ENCODE peak calls at places on chromosome 3, in eight cellular contexts. One of them, this sample, is unnamed. For H3K4me1, the result is how much of the 10 kb centered on the place peaks cover.

GRCh38 chr3:43948013-43948412 is 257.3 kb downstream of the ABHD5 start:
- DNase-seq in thoracic aorta: no peak
- DNase-seq in stomach: no peak
- DNase-seq in lower lobe of right lung: no peak
- DNase-seq in pancreas: no peak
- DNase-seq in left lung: no peak
- DNase-seq in left ventricle myocardium inferior: no peak
- DNase-seq in uterus: no peak
- DNase-seq in this sample: no peak

GRCh38 chr3:14478943-14479550 is 61.1 kb downstream of the GRIP2 start:
- DNase-seq in thoracic aorta: no peak
- DNase-seq in stomach: no peak
- DNase-seq in lower lobe of right lung: peak
- DNase-seq in pancreas: no peak
- DNase-seq in left lung: no peak
- DNase-seq in left ventricle myocardium inferior: no peak
- DNase-seq in uterus: no peak
- DNase-seq in this sample: no peak

GRCh38 chr3:135891121-135891520 is 74.4 kb upstream of the PPP2R3A start:
- DNase-seq in thoracic aorta: no peak
- DNase-seq in stomach: no peak
- DNase-seq in lower lobe of right lung: no peak
- DNase-seq in pancreas: no peak
- DNase-seq in left lung: no peak
- DNase-seq in left ventricle myocardium inferior: no peak
- DNase-seq in uterus: no peak
- DNase-seq in this sample: no peak

GRCh38 chr3:189790658-189791057 is 159.5 kb downstream of the TP63 start:
- DNase-seq in thoracic aorta: no peak
- DNase-seq in stomach: no peak
- DNase-seq in lower lobe of right lung: no peak
- DNase-seq in pancreas: no peak
- DNase-seq in left lung: no peak
- DNase-seq in left ventricle myocardium inferior: no peak
- DNase-seq in uterus: no peak
- DNase-seq in this sample: no peak

GRCh38 chr3:9036327-9037112 is 73.2 kb upstream of the RAD18 start:
- DNase-seq in thoracic aorta: peak
- DNase-seq in stomach: peak
- DNase-seq in lower lobe of right lung: no peak
- DNase-seq in pancreas: no peak
- DNase-seq in left lung: no peak
- DNase-seq in left ventricle myocardium inferior: peak
- DNase-seq in uterus: peak
- DNase-seq in this sample: peak

GRCh38 chr3:42979044-42979962 is at the start of gene GASK1A:
- DNase-seq in thoracic aorta: no peak
- DNase-seq in stomach: peak
- DNase-seq in lower lobe of right lung: peak
- DNase-seq in pancreas: peak
- DNase-seq in left lung: peak
- DNase-seq in left ventricle myocardium inferior: peak
- DNase-seq in uterus: peak
- DNase-seq in this sample: peak

GRCh38 chr3:148366743-148367410 is 330.8 kb upstream of the AGTR1 start:
- DNase-seq in thoracic aorta: no peak
- DNase-seq in stomach: no peak
- DNase-seq in lower lobe of right lung: no peak
- DNase-seq in pancreas: no peak
- DNase-seq in left lung: no peak
- DNase-seq in left ventricle myocardium inferior: no peak
- DNase-seq in uterus: no peak
- DNase-seq in this sample: no peak

GRCh38 chr3:106006001-106006400 is 137.2 kb upstream of the CBLB start:
- DNase-seq in thoracic aorta: no peak
- DNase-seq in stomach: no peak
- DNase-seq in lower lobe of right lung: no peak
- DNase-seq in pancreas: no peak
- DNase-seq in left lung: no peak
- DNase-seq in left ventricle myocardium inferior: no peak
- DNase-seq in uterus: no peak
- DNase-seq in this sample: no peak

GRCh38 chr3:111714305-111714704 is 119.2 kb upstream of the ZBED2 start:
- DNase-seq in thoracic aorta: no peak
- DNase-seq in stomach: no peak
- DNase-seq in lower lobe of right lung: no peak
- DNase-seq in pancreas: no peak
- DNase-seq in left lung: no peak
- DNase-seq in left ventricle myocardium inferior: no peak
- DNase-seq in uterus: no peak
- DNase-seq in this sample: no peak

DNA sequence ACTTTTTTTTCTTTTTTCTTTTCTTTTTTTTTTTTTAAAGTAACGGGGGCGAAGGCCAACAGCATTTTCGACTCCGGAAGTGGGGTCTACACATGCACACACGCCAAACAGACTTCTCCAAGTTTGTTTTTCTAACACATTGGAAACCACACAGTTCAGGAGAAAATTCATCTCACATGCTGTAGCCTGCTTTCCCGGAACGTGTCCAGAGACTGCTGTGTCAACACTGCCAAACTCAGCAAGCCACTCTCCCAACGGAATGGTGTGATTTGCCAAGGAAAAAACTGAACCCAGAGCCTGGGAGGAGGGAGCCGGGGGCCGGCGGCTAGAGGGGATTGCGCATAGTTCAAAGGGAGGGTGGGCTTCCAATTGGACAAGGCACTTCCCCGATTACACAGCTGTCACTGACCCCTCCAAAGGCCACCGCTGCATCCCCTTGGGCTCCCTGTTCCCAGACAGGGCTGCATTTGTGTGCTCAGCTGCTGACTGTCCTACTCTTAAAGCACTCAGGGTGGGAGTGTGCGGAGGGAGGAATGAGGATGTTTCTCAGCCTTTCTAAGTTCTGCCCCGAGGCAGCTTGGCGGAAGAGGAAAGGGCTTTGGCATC is 256.1 kb downstream of the ZNF621 start:
- DNase-seq in thoracic aorta: peak
- DNase-seq in stomach: no peak
- DNase-seq in lower lobe of right lung: no peak
- DNase-seq in pancreas: peak
- DNase-seq in left lung: no peak
- DNase-seq in left ventricle myocardium inferior: peak
- DNase-seq in uterus: peak
- DNase-seq in this sample: peak
- H3K4me3 ChIP-seq in thoracic aorta: peak
- H3K4me3 ChIP-seq in stomach: peak
- H3K4me3 ChIP-seq in lower lobe of right lung: peak
- H3K4me3 ChIP-seq in pancreas: peak
- H3K4me3 ChIP-seq in left lung: no peak
- H3K4me3 ChIP-seq in left ventricle myocardium inferior: peak
- H3K4me3 ChIP-seq in uterus: no peak
- H3K4me3 ChIP-seq in this sample: peak

DNA sequence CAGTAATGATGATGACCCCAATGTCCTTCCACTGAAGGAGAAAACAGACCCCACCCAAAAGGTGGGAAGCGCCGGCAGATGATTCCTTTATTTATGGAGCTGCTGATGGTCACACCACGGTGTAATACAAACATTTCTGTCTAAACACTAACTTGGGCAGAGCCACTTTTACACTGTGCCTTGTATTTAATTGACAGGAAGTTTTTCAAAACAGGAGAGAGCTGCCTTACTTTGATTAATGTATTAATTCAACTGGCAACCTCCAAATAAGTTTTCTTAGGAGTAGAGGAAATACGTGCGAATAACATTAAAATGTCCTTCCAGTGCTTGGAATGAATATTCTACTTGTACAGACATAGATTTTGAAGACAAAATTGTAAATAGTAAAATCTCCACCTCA is 70.4 kb downstream of the WWTR1 start:
- DNase-seq in thoracic aorta: no peak
- DNase-seq in stomach: no peak
- DNase-seq in lower lobe of right lung: no peak
- DNase-seq in pancreas: no peak
- DNase-seq in left lung: no peak
- DNase-seq in left ventricle myocardium inferior: no peak
- DNase-seq in uterus: no peak
- DNase-seq in this sample: no peak
- H3K4me1 ChIP-seq in thoracic aorta: half or more
- H3K4me1 ChIP-seq in stomach: under half
- H3K4me1 ChIP-seq in lower lobe of right lung: under half
- H3K4me1 ChIP-seq in pancreas: under half
- H3K4me1 ChIP-seq in left lung: under half
- H3K4me1 ChIP-seq in left ventricle myocardium inferior: half or more
- H3K4me1 ChIP-seq in uterus: under half
- H3K4me1 ChIP-seq in this sample: half or more

DNA sequence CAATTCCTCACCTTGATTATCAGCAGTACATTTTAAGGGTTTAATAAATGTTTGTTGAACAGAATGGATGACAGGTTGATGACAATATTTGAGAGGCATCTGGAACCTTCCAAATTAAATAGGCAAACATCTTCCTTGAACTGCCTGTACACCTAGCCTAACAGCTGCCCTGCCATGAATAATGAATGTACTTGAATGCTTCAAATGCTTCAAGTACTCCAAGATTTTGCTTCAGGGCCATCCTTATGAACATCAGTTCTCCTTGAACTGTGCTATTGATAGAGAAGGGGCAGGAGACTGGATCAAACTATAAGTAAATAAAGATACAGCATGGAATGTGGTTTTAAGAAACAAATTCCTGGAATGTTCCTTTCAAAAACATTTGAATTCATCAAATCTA is 136.8 kb downstream of the CHST2 start:
- DNase-seq in thoracic aorta: no peak
- DNase-seq in stomach: no peak
- DNase-seq in lower lobe of right lung: no peak
- DNase-seq in pancreas: no peak
- DNase-seq in left lung: no peak
- DNase-seq in left ventricle myocardium inferior: no peak
- DNase-seq in uterus: no peak
- DNase-seq in this sample: no peak
- H3K27ac ChIP-seq in thoracic aorta: no peak
- H3K27ac ChIP-seq in stomach: no peak
- H3K27ac ChIP-seq in lower lobe of right lung: no peak
- H3K27ac ChIP-seq in pancreas: no peak
- H3K27ac ChIP-seq in left lung: no peak
- H3K27ac ChIP-seq in left ventricle myocardium inferior: no peak
- H3K27ac ChIP-seq in uterus: no peak
- H3K27ac ChIP-seq in this sample: no peak

GRCh38 chr3:197295871-197296270 is 2.5 kb downstream of the DLG1 start:
- DNase-seq in thoracic aorta: no peak
- DNase-seq in stomach: no peak
- DNase-seq in lower lobe of right lung: no peak
- DNase-seq in pancreas: no peak
- DNase-seq in left lung: no peak
- DNase-seq in left ventricle myocardium inferior: no peak
- DNase-seq in uterus: no peak
- DNase-seq in this sample: no peak
- H3K4me3 ChIP-seq in thoracic aorta: no peak
- H3K4me3 ChIP-seq in stomach: peak
- H3K4me3 ChIP-seq in lower lobe of right lung: no peak
- H3K4me3 ChIP-seq in pancreas: no peak
- H3K4me3 ChIP-seq in left lung: no peak
- H3K4me3 ChIP-seq in left ventricle myocardium inferior: no peak
- H3K4me3 ChIP-seq in uterus: no peak
- H3K4me3 ChIP-seq in this sample: peak

DNA sequence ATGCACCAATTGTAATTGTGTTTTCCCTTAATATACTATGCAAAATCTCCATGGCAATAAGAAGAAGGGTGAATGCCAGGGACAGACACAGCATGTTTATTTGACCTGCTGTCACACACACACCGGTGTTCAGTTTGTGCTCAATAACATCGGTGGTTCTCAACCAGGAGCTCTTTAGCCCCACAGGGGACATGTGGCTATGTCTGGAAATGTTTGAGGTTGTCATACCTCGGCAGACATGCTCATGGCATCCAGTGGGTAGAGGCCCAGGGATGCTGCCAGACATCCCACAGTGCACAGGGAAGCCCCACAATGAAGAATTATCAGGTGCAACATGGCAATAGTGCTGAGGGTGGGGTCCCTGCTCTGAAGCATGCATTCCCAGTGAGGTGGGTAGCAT is 38.2 kb downstream of the GLB1 start:
- DNase-seq in thoracic aorta: no peak
- DNase-seq in stomach: no peak
- DNase-seq in lower lobe of right lung: no peak
- DNase-seq in pancreas: no peak
- DNase-seq in left lung: no peak
- DNase-seq in left ventricle myocardium inferior: no peak
- DNase-seq in uterus: no peak
- DNase-seq in this sample: no peak
- H3K4me1 ChIP-seq in thoracic aorta: under half
- H3K4me1 ChIP-seq in stomach: under half
- H3K4me1 ChIP-seq in lower lobe of right lung: under half
- H3K4me1 ChIP-seq in pancreas: under half
- H3K4me1 ChIP-seq in left lung: under half
- H3K4me1 ChIP-seq in left ventricle myocardium inferior: under half
- H3K4me1 ChIP-seq in uterus: under half
- H3K4me1 ChIP-seq in this sample: under half

GRCh38 chr3:196624008-196624790 is 15.3 kb upstream of the NRROS start:
- DNase-seq in thoracic aorta: no peak
- DNase-seq in stomach: no peak
- DNase-seq in lower lobe of right lung: no peak
- DNase-seq in pancreas: no peak
- DNase-seq in left lung: no peak
- DNase-seq in left ventricle myocardium inferior: no peak
- DNase-seq in uterus: no peak
- DNase-seq in this sample: no peak
- H3K27ac ChIP-seq in thoracic aorta: peak
- H3K27ac ChIP-seq in stomach: peak
- H3K27ac ChIP-seq in lower lobe of right lung: peak
- H3K27ac ChIP-seq in pancreas: no peak
- H3K27ac ChIP-seq in left lung: peak
- H3K27ac ChIP-seq in left ventricle myocardium inferior: peak
- H3K27ac ChIP-seq in uterus: no peak
- H3K27ac ChIP-seq in this sample: no peak

DNA sequence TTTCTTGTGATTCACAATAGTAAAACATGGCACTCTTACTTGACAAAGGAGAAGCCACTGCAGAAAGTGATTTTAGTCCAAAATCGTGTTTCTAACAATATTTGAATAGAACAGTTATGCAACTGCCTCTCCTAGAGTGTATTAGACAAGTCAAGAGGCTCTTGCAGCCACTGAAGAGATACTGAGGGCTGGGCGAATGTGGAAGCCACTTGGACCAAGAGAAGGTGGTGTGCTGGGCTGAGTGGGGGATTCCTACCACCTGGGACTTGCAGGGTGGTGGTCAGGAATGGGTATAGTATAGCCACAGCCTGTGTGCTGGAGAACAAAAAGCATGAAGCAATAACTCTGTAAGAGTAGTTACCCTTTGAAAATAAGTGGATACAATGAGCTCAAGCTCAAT is 223.8 kb upstream of the DNAJC19 start:
- DNase-seq in thoracic aorta: no peak
- DNase-seq in stomach: no peak
- DNase-seq in lower lobe of right lung: no peak
- DNase-seq in pancreas: no peak
- DNase-seq in left lung: no peak
- DNase-seq in left ventricle myocardium inferior: no peak
- DNase-seq in uterus: no peak
- DNase-seq in this sample: no peak
- H3K4me3 ChIP-seq in thoracic aorta: no peak
- H3K4me3 ChIP-seq in stomach: no peak
- H3K4me3 ChIP-seq in lower lobe of right lung: no peak
- H3K4me3 ChIP-seq in pancreas: no peak
- H3K4me3 ChIP-seq in left lung: no peak
- H3K4me3 ChIP-seq in left ventricle myocardium inferior: no peak
- H3K4me3 ChIP-seq in uterus: no peak
- H3K4me3 ChIP-seq in this sample: no peak

GRCh38 chr3:22836131-22836530 is 367.0 kb upstream of the UBE2E2 start:
- DNase-seq in thoracic aorta: no peak
- DNase-seq in stomach: no peak
- DNase-seq in lower lobe of right lung: peak
- DNase-seq in pancreas: no peak
- DNase-seq in left lung: peak
- DNase-seq in left ventricle myocardium inferior: no peak
- DNase-seq in uterus: no peak
- DNase-seq in this sample: no peak
- H3K4me1 ChIP-seq in thoracic aorta: under half
- H3K4me1 ChIP-seq in stomach: under half
- H3K4me1 ChIP-seq in lower lobe of right lung: under half
- H3K4me1 ChIP-seq in pancreas: under half
- H3K4me1 ChIP-seq in left lung: under half
- H3K4me1 ChIP-seq in left ventricle myocardium inferior: under half
- H3K4me1 ChIP-seq in uterus: under half
- H3K4me1 ChIP-seq in this sample: under half